ENCODE peak calls at places on chromosomes 6 and 20, in five cellular contexts. E is GM12878, P is A549, K is K562, Y is HepG2. D is an unnamed sample.
A peak's percentile ranks its signal among the peaks of the same experiment; 100 is the strongest.

GRCh38 chr20:24934101-24934661 is 14.9 kb upstream of the CST7 start:
- DNase-seq in E (no peak), P (no peak), K (no peak), Y (no peak), D (no peak)

GRCh38 chr6:157779705-157780604 is 43.1 kb upstream of the SNX9 start:
- DNase-seq in E (no peak), P (peak; percentile 21), K (no peak), Y (no peak), D (no peak)

GRCh38 chr6:131103869-131104268 is 31.4 kb upstream of the AKAP7 start:
- DNase-seq in E (no peak), P (no peak), K (no peak), Y (no peak), D (no peak)

GRCh38 chr6:33979750-33980149 is 166.1 kb downstream of the GRM4 start:
- DNase-seq in E (no peak), P (no peak), K (no peak), Y (no peak), D (peak; percentile 10)

GRCh38 chr20:37142708-37143107 is 36.4 kb upstream of the RPN2 start:
- DNase-seq in E (no peak), P (no peak), K (no peak), Y (no peak), D (no peak)

GRCh38 chr6:35024601-35025054 is 116.5 kb downstream of the TCP11 start:
- DNase-seq in E (no peak), P (peak; percentile 78), K (peak; percentile 65), Y (peak; percentile 28), D (peak; percentile 74)

GRCh38 chr6:156617376-156617775 is 159.8 kb upstream of the ARID1B start:
- DNase-seq in E (no peak), P (peak; percentile 9), K (peak; percentile 82), Y (peak; percentile 81), D (no peak)

GRCh38 chr6:7910298-7910653 is 312 bp downstream of the TXNDC5 start:
- DNase-seq in E (no peak), P (no peak), K (no peak), Y (no peak), D (no peak)

GRCh38 chr20:37687478-37687805 is 6.4 kb upstream of the CTNNBL1 start:
- DNase-seq in E (no peak), P (no peak), K (no peak), Y (no peak), D (no peak)

GRCh38 chr20:25309395-25310267 is 61.7 kb downstream of the PYGB start:
- DNase-seq in E (no peak), P (peak; percentile 96), K (peak; percentile 79), Y (peak; percentile 82), D (peak; percentile 82)

GRCh38 chr6:124903797-124904196 is 58.4 kb upstream of the RNF217 start:
- DNase-seq in E (no peak), P (no peak), K (no peak), Y (no peak), D (no peak)

DNA sequence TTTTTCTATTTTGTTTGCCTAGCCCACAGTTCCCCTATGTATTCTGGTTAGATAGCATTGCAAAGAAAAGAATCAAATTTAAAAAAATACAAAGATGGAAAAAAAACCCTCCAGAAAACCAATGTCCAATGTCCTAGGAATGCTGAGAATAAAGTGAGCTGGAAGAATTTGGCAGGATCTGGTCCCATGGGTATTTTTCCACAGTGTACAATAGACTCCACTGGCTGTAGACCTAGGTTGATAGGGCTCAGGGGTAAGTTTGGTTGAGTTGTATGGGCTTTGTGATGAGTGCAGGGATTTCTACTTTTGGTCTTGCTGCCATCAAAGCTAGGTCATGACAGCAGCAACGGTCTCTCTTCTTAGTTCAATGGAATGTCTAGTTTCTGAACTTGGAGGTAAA is 41.5 kb downstream of the SLC22A2 start:
- DNase-seq in E (no peak), P (no peak), K (no peak), Y (no peak), D (no peak)
- TF ChIP-seq CHD2 in E (no peak), P (no peak), K (no peak), Y (no peak), D (no peak)

GRCh38 chr20:11675920-11676617 is 241.6 kb upstream of the BTBD3 start:
- DNase-seq in E (no peak), P (no peak), K (no peak), Y (no peak), D (no peak)

GRCh38 chr20:11672959-11673358 is 244.7 kb upstream of the BTBD3 start:
- DNase-seq in E (no peak), P (no peak), K (no peak), Y (no peak), D (no peak)

GRCh38 chr20:11682285-11682684 is 235.4 kb upstream of the BTBD3 start:
- DNase-seq in E (no peak), P (no peak), K (no peak), Y (no peak), D (no peak)

GRCh38 chr20:11677445-11678235 is 240.1 kb upstream of the BTBD3 start:
- DNase-seq in E (no peak), P (no peak), K (no peak), Y (no peak), D (no peak)

GRCh38 chr20:11676618-11677289 is 240.9 kb upstream of the BTBD3 start:
- DNase-seq in E (no peak), P (peak; percentile 65), K (peak; percentile 3), Y (peak; percentile 62), D (peak; percentile 67)
- TF ChIP-seq REST in E (no peak), P (no peak), K (no peak), Y (no peak), D (no peak)

GRCh38 chr6:25006075-25006474 is 70.3 kb upstream of the RIPOR2 start:
- DNase-seq in E (no peak), P (no peak), K (no peak), Y (no peak), D (no peak)
- TF ChIP-seq CHD2 in E (no peak), P (no peak), K (no peak), Y (no peak), D (no peak)

GRCh38 chr6:122393339-122393896 is 6.0 kb upstream of the HSF2 start:
- DNase-seq in E (no peak), P (no peak), K (peak; percentile 64), Y (no peak), D (no peak)
- TF ChIP-seq REST in E (no peak), P (no peak), K (no peak), Y (no peak), D (no peak)

D was measured in SK-N-SH.